ENCODE peak calls at places on chromosomes 5 and 9, in eight cellular contexts. Q is astrocyte of the spinal cord, P is T-helper 9 cell, K is NCI-H524, F is nephron progenitor cell, Y is HuH-7, J is AG04449, U is left ventricle myocardium inferior. R is an unnamed sample.
A peak's percentile ranks its signal among the peaks of the same experiment; 100 is the strongest.

GRCh38 chr9:87119328-87119881 is 172.1 kb upstream of the GAS1 start:
- DNase-seq in Q (peak; percentile 83), P (no peak), K (no peak), F (no peak), Y (no peak), J (peak; percentile 62), U (peak; percentile 37), R (no peak)

GRCh38 chr9:125356032-125356431 is 94.4 kb downstream of the GAPVD1 start:
- DNase-seq in Q (no peak), P (no peak), K (no peak), F (no peak), Y (no peak), J (no peak), U (no peak), R (no peak)

GRCh38 chr5:177126771-177127170 is 6.8 kb upstream of the NSD1 start:
- DNase-seq in Q (no peak), P (no peak), K (no peak), F (no peak), Y (no peak), J (no peak), U (no peak), R (no peak)

GRCh38 chr9:137743695-137744094 is 124.9 kb downstream of the EHMT1 start:
- DNase-seq in Q (no peak), P (no peak), K (no peak), F (no peak), Y (no peak), J (no peak), U (no peak), R (no peak)

GRCh38 chr5:159157552-159157951 is 51.8 kb downstream of the RNF145 start:
- DNase-seq in Q (no peak), P (no peak), K (no peak), F (no peak), Y (no peak), J (no peak), U (no peak), R (no peak)

GRCh38 chr9:137639303-137640051 is 20.7 kb downstream of the EHMT1 start:
- DNase-seq in Q (no peak), P (no peak), K (no peak), F (no peak), Y (no peak), J (no peak), U (no peak), R (no peak)

GRCh38 chr5:172833691-172834569 is at the start of gene ERGIC1:
- DNase-seq in Q (peak; percentile 85), P (peak; percentile 65), K (peak; percentile 58), F (peak; percentile 78), Y (peak; percentile 87), J (no peak), U (peak; percentile 90), R (peak; percentile 70)

GRCh38 chr9:8899541-8899940 is 1100.0 kb upstream of the DMAC1 start:
- DNase-seq in Q (no peak), P (no peak), K (no peak), F (no peak), Y (no peak), J (no peak), U (no peak), R (no peak)

GRCh38 chr5:157222506-157223230 is 42.0 kb downstream of the ITK start:
- DNase-seq in Q (peak; percentile 67), P (peak; percentile 29), K (no peak), F (no peak), Y (no peak), J (peak; percentile 47), U (no peak), R (peak; percentile 68)

GRCh38 chr9:121305269-121305994 is 37.5 kb downstream of the GSN start:
- DNase-seq in Q (no peak), P (no peak), K (no peak), F (no peak), Y (no peak), J (no peak), U (peak; percentile 85), R (no peak)

GRCh38 chr5:82749453-82749852 is 327.7 kb downstream of the TMEM167A start:
- DNase-seq in Q (no peak), P (no peak), K (no peak), F (no peak), Y (no peak), J (no peak), U (no peak), R (no peak)

GRCh38 chr5:117682416-117682815 is 1107.8 kb upstream of the SEMA6A start:
- DNase-seq in Q (peak; percentile 29), P (no peak), K (no peak), F (no peak), Y (no peak), J (no peak), U (no peak), R (no peak)

GRCh38 chr5:96297290-96297689 is 135.8 kb downstream of the PCSK1 start:
- DNase-seq in Q (peak; percentile 66), P (no peak), K (no peak), F (no peak), Y (no peak), J (peak; percentile 88), U (no peak), R (no peak)

GRCh38 chr9:93893899-93894690 is 61.1 kb downstream of the BARX1 start:
- DNase-seq in Q (no peak), P (no peak), K (no peak), F (peak; percentile 2), Y (peak; percentile 45), J (no peak), U (no peak), R (no peak)

GRCh38 chr5:140261403-140262171 is 41.3 kb downstream of the PFDN1 start:
- DNase-seq in Q (peak; percentile 85), P (peak; percentile 21), K (peak; percentile 12), F (no peak), Y (peak; percentile 57), J (peak; percentile 59), U (peak; percentile 69), R (no peak)

GRCh38 chr5:17424674-17425073 is 73.4 kb upstream of the TAF11L2 start:
- DNase-seq in Q (no peak), P (no peak), K (no peak), F (no peak), Y (no peak), J (no peak), U (no peak), R (no peak)

GRCh38 chr5:114305402-114306207 is 56.3 kb upstream of the KCNN2 start:
- DNase-seq in Q (peak; percentile 32), P (no peak), K (peak; percentile 20), F (no peak), Y (peak; percentile 2), J (no peak), U (no peak), R (no peak)

GRCh38 chr5:80916661-80917060 is 43.5 kb upstream of the RASGRF2 start:
- DNase-seq in Q (no peak), P (no peak), K (no peak), F (no peak), Y (no peak), J (no peak), U (no peak), R (no peak)

GRCh38 chr9:110579763-110580255 is 268 bp upstream of the SVEP1 start:
- DNase-seq in Q (peak; percentile 41), P (no peak), K (peak; percentile 48), F (peak; percentile 43), Y (peak; percentile 42), J (no peak), U (peak; percentile 23), R (no peak)

GRCh38 chr5:54401515-54401914 is 54.0 kb upstream of the HSPB3 start:
- DNase-seq in Q (no peak), P (no peak), K (no peak), F (no peak), Y (no peak), J (no peak), U (no peak), R (no peak)

GRCh38 chr9:125993423-125993935 is 246.3 kb downstream of the PBX3 start:
- DNase-seq in Q (no peak), P (no peak), K (no peak), F (no peak), Y (no peak), J (no peak), U (no peak), R (no peak)